ENCODE peak calls at places on chromosome 16, in four cellular contexts. G is kidney; P is T-helper 17 cell; W is effector CD4-positive, alpha-beta T cell. Y is an unnamed sample.

GRCh38 chr16:49637933-49638695 is 217.8 kb downstream of the ZNF423 start:
- DNase-seq in G (no peak), W (no peak), P (no peak), Y (peak)

GRCh38 chr16:1537763-1538289 is 4.4 kb downstream of the TMEM204 start:
- DNase-seq in W (no peak), G (peak), P (no peak), Y (no peak)

GRCh38 chr16:72124761-72125634 is 31.4 kb downstream of the DHX38 start:
- DNase-seq in W (peak), P (peak), G (no peak), Y (no peak)

GRCh38 chr16:67345401-67345800 is 18.8 kb downstream of the LRRC36 start:
- DNase-seq in W (no peak), P (no peak), G (no peak), Y (no peak)

GRCh38 chr16:80191928-80192327 is 348.9 kb upstream of the DYNLRB2 start:
- DNase-seq in P (no peak), G (no peak), W (no peak), Y (no peak)

GRCh38 chr16:57884655-57885133 is 82.4 kb upstream of the KIFC3 start:
- DNase-seq in P (no peak), W (no peak), G (no peak), Y (peak)

GRCh38 chr16:46884513-46885293 is 541 bp downstream of the GPT2 start:
- DNase-seq in P (no peak), W (no peak), G (no peak), Y (no peak)

GRCh38 chr16:55480228-55480655 is 1.2 kb downstream of the MMP2 start:
- DNase-seq in W (no peak), G (peak), P (no peak), Y (peak)

GRCh38 chr16:883340-883739 is 82.8 kb upstream of the GNG13 start:
- DNase-seq in W (no peak), P (no peak), G (no peak), Y (no peak)

GRCh38 chr16:51952500-51952899 is 594.4 kb downstream of the TOX3 start:
- DNase-seq in W (no peak), P (no peak), G (no peak), Y (no peak)

GRCh38 chr16:52271088-52271487 is 275.9 kb downstream of the TOX3 start:
- DNase-seq in P (no peak), W (no peak), G (no peak), Y (no peak)

GRCh38 chr16:4610011-4611005 is 4.4 kb downstream of the UBALD1 start:
- DNase-seq in P (no peak), G (no peak), W (no peak), Y (no peak)

GRCh38 chr16:87350031-87350430 is 32.8 kb upstream of the C16orf95 start:
- DNase-seq in P (no peak), W (no peak), G (no peak), Y (no peak)

GRCh38 chr16:57735755-57736418 is at the start of gene KATNB1:
- DNase-seq in W (no peak), G (peak), P (no peak), Y (no peak)

GRCh38 chr16:49347476-49347875 is 26.1 kb upstream of the C16orf78 start:
- DNase-seq in W (no peak), P (no peak), G (no peak), Y (peak)